ENCODE peak calls at places on chromosome 9, in seven cellular contexts. W, Y, O, G, Z, I and L are unnamed samples.

GRCh38 chr9:108636023-108636422 is 219.8 kb downstream of the ACTL7B start:
- DNase-seq in W (no peak), Y (no peak), O (no peak), G (no peak), Z (no peak), I (no peak), L (no peak)

GRCh38 chr9:132729235-132729890 is 59.1 kb downstream of the GTF3C4 start:
- DNase-seq in W (no peak), Y (no peak), O (no peak), G (no peak), Z (no peak), I (no peak), L (no peak)

GRCh38 chr9:7117676-7118561 is 360.1 kb downstream of the KDM4C start:
- DNase-seq in W (peak; percentile 36), Y (peak; percentile 69), O (no peak), G (no peak), Z (peak; percentile 35), I (no peak), L (peak; percentile 89)

GRCh38 chr9:135502873-135503321 is 2.4 kb downstream of the MRPS2 start:
- DNase-seq in W (no peak), Y (no peak), O (peak; percentile 65), G (no peak), Z (no peak), I (no peak), L (no peak)

GRCh38 chr9:6757988-6758417 is 230 bp downstream of the KDM4C start:
- DNase-seq in W (no peak), Y (no peak), O (no peak), G (peak; percentile 97), Z (no peak), I (no peak), L (no peak)

GRCh38 chr9:135565141-135565628 is 3.6 kb downstream of the PAEP start:
- DNase-seq in W (no peak), Y (no peak), O (no peak), G (no peak), Z (no peak), I (no peak), L (no peak)

GRCh38 chr9:34991833-34992375 is 2.4 kb downstream of the DNAJB5 start:
- DNase-seq in W (no peak), Y (peak; percentile 45), O (no peak), G (peak; percentile 8), Z (peak; percentile 24), I (no peak), L (peak; percentile 55)

GRCh38 chr9:12859704-12860251 is 85.0 kb downstream of the LURAP1L start:
- DNase-seq in W (peak; percentile 75), Y (peak; percentile 64), O (no peak), G (no peak), Z (peak; percentile 91), I (no peak), L (peak; percentile 98)

GRCh38 chr9:87890866-87891265 is 8.2 kb downstream of the SPATA31E1 start:
- DNase-seq in W (no peak), Y (no peak), O (peak; percentile 26), G (no peak), Z (no peak), I (no peak), L (no peak)

GRCh38 chr9:79489241-79490000 is 82.3 kb upstream of the TLE4 start:
- DNase-seq in W (peak; percentile 79), Y (peak; percentile 77), O (peak; percentile 85), G (no peak), Z (peak; percentile 89), I (peak; percentile 20), L (peak; percentile 54)

GRCh38 chr9:83231039-83231438 is 168.1 kb upstream of the RASEF start:
- DNase-seq in W (no peak), Y (peak; percentile 15), O (no peak), G (no peak), Z (no peak), I (no peak), L (no peak)

GRCh38 chr9:136020206-136020605 is 59.0 kb upstream of the UBAC1 start:
- DNase-seq in W (no peak), Y (no peak), O (no peak), G (no peak), Z (no peak), I (no peak), L (no peak)

GRCh38 chr9:121743441-121744001 is 92.1 kb downstream of the DAB2IP start:
- DNase-seq in W (peak; percentile 90), Y (peak; percentile 77), O (peak; percentile 96), G (peak; percentile 94), Z (peak; percentile 89), I (peak; percentile 82), L (peak; percentile 58)

GRCh38 chr9:110047232-110047954 is 160.6 kb downstream of the C9orf152 start:
- DNase-seq in W (no peak), Y (no peak), O (no peak), G (no peak), Z (no peak), I (no peak), L (no peak)

GRCh38 chr9:84759300-84759750 is 89.8 kb downstream of the NTRK2 start:
- DNase-seq in W (no peak), Y (no peak), O (no peak), G (no peak), Z (no peak), I (no peak), L (peak; percentile 92)

GRCh38 chr9:136372561-136373299 is 739 bp downstream of the CARD9 start:
- DNase-seq in W (peak; percentile 86), Y (peak; percentile 84), O (peak; percentile 95), G (peak; percentile 63), Z (peak; percentile 66), I (peak; percentile 49), L (peak; percentile 36)

GRCh38 chr9:77435688-77436087 is 212.4 kb downstream of the GNA14 start:
- DNase-seq in W (no peak), Y (peak; percentile 76), O (no peak), G (no peak), Z (peak; percentile 60), I (no peak), L (no peak)

GRCh38 chr9:35651964-35652828 is 1.5 kb upstream of the SIT1 start:
- DNase-seq in W (peak; percentile 63), Y (peak; percentile 73), O (no peak), G (no peak), Z (peak; percentile 17), I (peak; percentile 62), L (peak; percentile 93)

GRCh38 chr9:35267716-35268115 is 105.9 kb downstream of the UNC13B start:
- DNase-seq in W (no peak), Y (peak; percentile 69), O (no peak), G (no peak), Z (no peak), I (no peak), L (peak; percentile 12)

GRCh38 chr9:124371183-124371582 is 44.1 kb downstream of the PSMB7 start:
- DNase-seq in W (peak; percentile 60), Y (peak; percentile 75), O (no peak), G (no peak), Z (peak; percentile 40), I (no peak), L (peak; percentile 38)

GRCh38 chr9:35839926-35840325 is 10.9 kb downstream of the TMEM8B start:
- DNase-seq in W (no peak), Y (no peak), O (no peak), G (no peak), Z (no peak), I (no peak), L (no peak)

GRCh38 chr9:120574473-120574872 is 5.5 kb downstream of the CDK5RAP2 start:
- DNase-seq in W (no peak), Y (no peak), O (no peak), G (no peak), Z (no peak), I (no peak), L (no peak)

DNA sequence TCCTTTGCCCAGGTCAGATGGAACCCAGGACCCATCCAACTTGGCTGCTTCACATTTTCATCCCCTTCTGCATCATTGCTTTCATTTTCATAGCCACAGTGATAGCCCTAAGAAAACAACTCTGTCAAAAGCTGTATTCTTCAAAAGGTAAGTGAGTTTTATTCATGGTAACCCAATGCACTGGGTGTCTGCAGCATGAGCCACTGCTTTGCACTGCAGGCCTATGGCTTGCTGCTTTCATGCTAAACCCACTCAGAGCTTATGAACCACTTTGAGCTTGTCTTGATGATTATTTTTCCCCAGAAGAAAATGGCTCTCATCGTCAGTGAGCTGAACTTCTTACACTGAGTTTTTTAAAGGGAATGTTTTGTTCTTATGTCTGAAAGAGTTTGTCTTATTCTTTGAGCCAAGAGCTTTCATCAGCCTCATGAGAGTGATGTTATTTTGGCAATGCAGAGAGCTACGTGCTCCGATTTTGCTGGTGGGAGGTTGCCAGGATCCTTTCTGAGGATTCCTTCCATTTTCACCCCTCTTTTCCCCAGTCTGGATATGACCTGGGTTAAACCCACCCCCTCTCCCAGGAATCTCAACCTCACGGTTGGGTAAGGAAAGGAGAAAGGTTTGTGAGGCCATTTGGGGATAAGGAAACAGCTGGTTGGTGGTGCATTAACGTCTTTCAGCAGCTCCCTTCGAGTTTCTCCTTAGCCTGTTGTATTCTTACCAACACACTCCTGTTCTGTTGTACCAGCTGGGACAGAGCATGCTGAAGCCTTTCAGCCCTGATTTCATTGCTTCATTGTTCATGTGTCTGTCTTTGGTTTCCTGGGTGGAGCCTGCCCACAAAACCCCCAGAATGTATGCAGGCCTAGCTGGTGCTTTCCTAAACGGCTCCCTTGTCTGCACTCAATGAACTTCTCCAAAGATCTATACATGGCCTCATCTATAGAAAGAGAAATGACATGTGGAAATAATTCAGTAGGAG is 47.6 kb downstream of the PDCD1LG2 start:
- DNase-seq in W (no peak), Y (no peak), O (no peak), G (no peak), Z (peak; percentile 12), I (peak; percentile 11), L (no peak)
- H3K4me3 ChIP-seq in W (no peak overlapping the region), Y (no peak overlapping the region), O (no peak overlapping the region), G (no peak overlapping the region), Z (no peak overlapping the region), I (no peak overlapping the region), L (no peak overlapping the region)

GRCh38 chr9:137456061-137456863 is 2.9 kb downstream of the NSMF start:
- DNase-seq in W (peak; percentile 49), Y (peak; percentile 83), O (peak; percentile 45), G (no peak), Z (peak; percentile 89), I (no peak), L (no peak)

GRCh38 chr9:137454145-137454505 is 5.0 kb downstream of the NSMF start:
- DNase-seq in W (no peak), Y (peak; percentile 37), O (peak; percentile 92), G (peak; percentile 36), Z (no peak), I (peak; percentile 78), L (no peak)

GRCh38 chr9:137455361-137455991 is 3.7 kb downstream of the NSMF start:
- DNase-seq in W (no peak), Y (no peak), O (peak; percentile 69), G (no peak), Z (no peak), I (no peak), L (no peak)

GRCh38 chr9:137453643-137454081 is 5.5 kb downstream of the NSMF start:
- DNase-seq in W (peak; percentile 60), Y (peak; percentile 87), O (peak; percentile 92), G (peak; percentile 61), Z (peak; percentile 64), I (peak; percentile 85), L (peak; percentile 37)

GRCh38 chr9:137454506-137455360 is 4.4 kb downstream of the NSMF start:
- DNase-seq in W (no peak), Y (peak; percentile 42), O (peak; percentile 86), G (no peak), Z (no peak), I (peak; percentile 73), L (no peak)
- H3K4me3 ChIP-seq in W (no peak overlapping the region), Y (peak overlapping the region; percentile 38), O (peak overlapping the region; percentile 50), G (no peak overlapping the region), Z (no peak overlapping the region), I (peak overlapping the region; percentile 65), L (peak overlapping the region; percentile 45)

GRCh38 chr9:117644607-117645244 is 59.5 kb upstream of the TLR4 start:
- DNase-seq in W (peak; percentile 43), Y (peak; percentile 83), O (peak; percentile 76), G (peak; percentile 66), Z (peak; percentile 74), I (peak; percentile 78), L (peak; percentile 60)
- H3K4me3 ChIP-seq in W (no peak overlapping the region), Y (peak overlapping the region; percentile 28), O (peak overlapping the region; percentile 57), G (no peak overlapping the region), Z (no peak overlapping the region), I (peak overlapping the region; percentile 36), L (no peak overlapping the region)

GRCh38 chr9:237141-237857 is 22.6 kb downstream of the DOCK8 start:
- DNase-seq in W (no peak), Y (no peak), O (no peak), G (no peak), Z (no peak), I (no peak), L (no peak)
- H3K4me3 ChIP-seq in W (no peak overlapping the region), Y (no peak overlapping the region), O (no peak overlapping the region), G (no peak overlapping the region), Z (no peak overlapping the region), I (no peak overlapping the region), L (no peak overlapping the region)